ENCODE peak calls at places on chromosomes 13 and 19, in four cellular contexts. U is IMR-90, K is mesendoderm, C is H9. M is an unnamed sample.

GRCh38 chr13:66673401-66673800 is 556.7 kb downstream of the PCDH9 start:
- DNase-seq in U (peak), K (no peak), C (no peak), M (no peak)

GRCh38 chr13:111099292-111099691 is 15.8 kb upstream of the ARHGEF7 start:
- DNase-seq in U (no peak), K (peak), C (no peak), M (no peak)

GRCh38 chr19:15663245-15663644 is 9.6 kb upstream of the CYP4F12 start:
- DNase-seq in U (no peak), K (no peak), C (no peak), M (no peak)

GRCh38 chr13:33066329-33066728 is 50.1 kb downstream of the KL start:
- DNase-seq in U (no peak), K (no peak), C (no peak), M (no peak)

GRCh38 chr19:48695743-48696352 is at the start of gene FUT2:
- DNase-seq in U (no peak), K (peak), C (peak), M (no peak)

GRCh38 chr19:1575323-1576241 is 7.5 kb upstream of the MEX3D start:
- DNase-seq in U (no peak), K (no peak), C (no peak), M (no peak)

GRCh38 chr13:75202981-75203380 is 279.0 kb downstream of the TBC1D4 start:
- DNase-seq in U (no peak), K (no peak), C (no peak), M (no peak)

GRCh38 chr13:41007359-41008118 is 11.6 kb downstream of the ELF1 start:
- DNase-seq in U (peak), K (no peak), C (no peak), M (no peak)

GRCh38 chr13:73465629-73465974 is 406.8 kb downstream of the KLF5 start:
- DNase-seq in U (peak), K (no peak), C (no peak), M (no peak)

GRCh38 chr13:93254775-93255174 is 28.2 kb downstream of the GPC6 start:
- DNase-seq in U (no peak), K (no peak), C (no peak), M (no peak)

GRCh38 chr13:51697181-51697580 is 106.8 kb downstream of the DHRS12 start:
- DNase-seq in U (peak), K (no peak), C (no peak), M (no peak)

DNA sequence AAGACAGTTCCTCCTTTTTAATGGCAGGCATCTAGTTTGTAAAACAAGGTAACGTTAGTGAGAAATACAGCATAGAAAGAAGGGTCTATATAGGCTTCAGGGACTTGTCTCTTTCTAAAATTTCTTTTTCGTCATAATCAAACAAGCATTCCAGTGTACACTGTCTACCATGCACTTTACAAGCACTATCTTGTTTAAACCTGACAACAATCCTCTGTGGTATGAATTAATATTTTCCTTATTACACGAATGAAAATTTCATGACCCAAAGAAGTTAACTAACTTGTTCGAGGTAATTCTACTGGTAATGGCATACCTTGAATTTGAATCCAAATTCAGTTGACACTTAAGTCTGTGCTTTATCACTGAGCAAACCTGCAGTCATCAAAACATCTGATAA is 399.7 kb upstream of the NBEA start:
- DNase-seq in U (no peak), K (no peak), C (no peak), M (no peak)
- H4K5ac ChIP-seq in U (no peak), K (no peak), C (no peak), M (no peak)

GRCh38 chr13:96000069-96000468 is 53.1 kb downstream of the UGGT2 start:
- DNase-seq in U (no peak), K (no peak), C (no peak), M (no peak)
- H4K5ac ChIP-seq in U (no peak), K (no peak), C (no peak), M (peak)

GRCh38 chr19:34504273-34504808 is 22.8 kb downstream of the WTIP start:
- DNase-seq in U (no peak), K (no peak), C (no peak), M (no peak)
- H4K5ac ChIP-seq in U (no peak), K (no peak), C (no peak), M (no peak)

GRCh38 chr19:40178756-40179155 is 12.5 kb upstream of the MAP3K10 start:
- DNase-seq in U (no peak), K (no peak), C (no peak), M (no peak)

GRCh38 chr19:40174087-40174486 is 17.1 kb upstream of the MAP3K10 start:
- DNase-seq in U (no peak), K (no peak), C (no peak), M (no peak)

GRCh38 chr19:40177286-40178070 is 13.7 kb upstream of the MAP3K10 start:
- DNase-seq in U (no peak), K (no peak), C (no peak), M (no peak)

DNA sequence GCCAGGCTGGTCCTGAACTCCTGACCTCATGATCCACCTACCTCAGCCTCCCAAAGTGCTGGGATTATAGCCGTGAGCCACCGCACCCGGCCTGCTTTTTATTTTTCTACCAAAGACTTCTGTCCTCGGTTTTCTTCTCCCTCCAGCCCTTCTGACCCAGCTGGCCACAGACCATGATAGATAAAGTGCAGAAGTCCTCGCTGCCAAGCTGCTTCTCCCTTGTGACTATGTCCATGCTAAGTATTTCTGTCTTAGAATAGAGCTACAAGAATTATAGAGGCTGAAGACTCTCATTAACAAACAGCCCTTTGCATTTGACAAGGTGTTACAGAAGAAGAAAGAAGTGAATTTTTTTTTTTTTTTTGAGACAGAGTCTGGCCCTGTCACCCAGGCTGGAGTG is 15.4 kb upstream of the MAP3K10 start:
- DNase-seq in U (no peak), K (no peak), C (no peak), M (no peak)
- H4K5ac ChIP-seq in U (no peak), K (no peak), C (no peak), M (no peak)

GRCh38 chr19:56351208-56351607 is 36.6 kb upstream of the ZSCAN5A start:
- DNase-seq in U (no peak), K (peak), C (peak), M (no peak)

GRCh38 chr19:56355517-56355916 is 37.8 kb downstream of the ZNF582 start:
- DNase-seq in U (no peak), K (no peak), C (no peak), M (no peak)

GRCh38 chr19:56360841-56361240 is 32.5 kb downstream of the ZNF582 start:
- DNase-seq in U (no peak), K (no peak), C (no peak), M (no peak)

GRCh38 chr19:56356944-56357343 is 36.4 kb downstream of the ZNF582 start:
- DNase-seq in U (no peak), K (no peak), C (no peak), M (no peak)
- H4K5ac ChIP-seq in U (no peak), K (no peak), C (no peak), M (no peak)

GRCh38 chr19:44907613-44908012 is 2.0 kb downstream of the APOE start:
- DNase-seq in U (no peak), K (no peak), C (no peak), M (no peak)

GRCh38 chr19:44903602-44904425 is 1.8 kb upstream of the APOE start:
- DNase-seq in U (peak), K (peak), C (peak), M (peak)

GRCh38 chr19:44903216-44903601 is 2.4 kb upstream of the APOE start:
- DNase-seq in U (no peak), K (no peak), C (no peak), M (no peak)

GRCh38 chr19:44905437-44906160 is at the start of gene APOE:
- DNase-seq in U (no peak), K (peak), C (peak), M (peak)

GRCh38 chr19:44904426-44904994 is 1.1 kb upstream of the APOE start:
- DNase-seq in U (no peak), K (peak), C (peak), M (peak)
- H4K5ac ChIP-seq in U (no peak), K (no peak), C (no peak), M (no peak)

GRCh38 chr19:9903341-9903740 is 33.0 kb downstream of the OLFM2 start:
- DNase-seq in U (no peak), K (no peak), C (no peak), M (no peak)
- H4K5ac ChIP-seq in U (no peak), K (no peak), C (no peak), M (no peak)